ENCODE peak calls at places on chromosomes 13 and 19, in six cellular contexts. U, M, L, Y, Q and A are unnamed samples.
A peak's percentile ranks its signal among the peaks of the same experiment; 100 is the strongest.

GRCh38 chr13:23086951-23087350 is 93.8 kb upstream of the SGCG start:
- DNase-seq in M (no peak), U (no peak), L (no peak), Q (no peak), Y (no peak), A (no peak)

GRCh38 chr19:53659292-53659691 is 27.5 kb downstream of the DPRX start:
- DNase-seq in Q (no peak), Y (peak; percentile 65), L (peak; percentile 86), M (no peak), U (no peak), A (no peak)

GRCh38 chr13:75326173-75327131 is 155.5 kb downstream of the TBC1D4 start:
- DNase-seq in M (no peak), Q (no peak), L (no peak), U (no peak), Y (no peak), A (no peak)

GRCh38 chr13:110509971-110510786 is 51.3 kb downstream of the RAB20 start:
- DNase-seq in Y (no peak), Q (no peak), L (no peak), U (no peak), M (no peak), A (peak; percentile 55)

GRCh38 chr13:33017410-33017929 is 1.2 kb downstream of the KL start:
- DNase-seq in Q (peak; percentile 46), M (peak; percentile 59), L (peak; percentile 56), U (peak; percentile 53), Y (peak; percentile 18), A (peak; percentile 53)

GRCh38 chr19:9940778-9941177 is 4.5 kb upstream of the OLFM2 start:
- DNase-seq in Q (no peak), M (no peak), L (no peak), U (no peak), Y (peak; percentile 26), A (no peak)

GRCh38 chr19:14450876-14451275 is 17.8 kb downstream of the PKN1 start:
- DNase-seq in Q (no peak), M (no peak), U (no peak), Y (no peak), L (no peak), A (no peak)

GRCh38 chr19:38265213-38265861 is 964 bp downstream of the SPINT2 start:
- DNase-seq in M (peak; percentile 63), U (peak; percentile 65), Y (no peak), L (peak; percentile 62), Q (no peak), A (peak; percentile 71)

GRCh38 chr13:79307433-79307861 is 98.6 kb downstream of the RBM26 start:
- DNase-seq in Y (peak; percentile 52), L (no peak), U (no peak), Q (no peak), M (no peak), A (no peak)

GRCh38 chr13:96821381-96821780 is 172.9 kb downstream of the OXGR1 start:
- DNase-seq in M (no peak), U (no peak), Q (no peak), Y (no peak), L (no peak), A (no peak)

GRCh38 chr19:44623080-44623479 is 9.7 kb downstream of the IGSF23 start:
- DNase-seq in L (no peak), Q (no peak), M (no peak), U (no peak), Y (no peak), A (no peak)

DNA sequence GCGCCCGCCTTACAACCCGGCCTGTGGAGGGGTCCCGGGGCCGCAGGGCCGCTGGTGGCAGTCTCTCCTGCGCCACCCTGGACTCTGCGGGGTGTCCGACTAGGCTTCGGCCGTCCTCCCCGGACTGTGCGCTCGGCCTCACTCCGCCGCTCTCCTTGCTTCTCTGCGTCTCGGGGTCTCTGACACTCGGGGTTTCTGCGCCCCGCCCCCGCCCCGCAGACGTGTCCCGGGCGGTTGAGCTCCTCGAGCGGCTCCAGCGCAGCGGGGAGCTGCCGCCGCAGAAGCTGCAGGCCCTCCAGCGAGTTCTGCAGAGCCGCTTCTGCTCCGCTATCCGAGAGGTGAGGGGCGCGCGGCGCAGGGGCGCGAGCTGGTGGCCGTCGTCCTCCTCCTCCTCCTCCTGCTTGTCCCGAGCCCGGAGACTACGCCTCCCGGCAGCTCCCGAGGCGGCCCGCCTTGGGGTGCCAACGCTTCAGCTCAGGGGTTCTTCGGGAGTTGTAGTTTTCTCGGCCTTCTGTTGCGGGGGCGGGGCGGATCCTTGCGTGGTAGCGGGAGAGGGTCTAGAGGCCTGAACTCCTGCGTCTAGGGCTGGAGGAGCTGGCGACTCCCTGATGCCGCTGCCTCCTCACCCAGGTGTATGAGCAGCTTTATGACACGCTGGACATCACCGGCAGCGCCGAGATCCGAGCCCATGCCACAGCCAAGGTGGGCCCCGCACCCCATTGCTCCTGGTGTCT is 627 bp downstream of the LIN7B start:
- DNase-seq in U (peak; percentile 81), M (peak; percentile 65), Y (peak; percentile 46), Q (no peak), L (peak; percentile 65), A (peak; percentile 80)
- H3K4me1 ChIP-seq in U (peaks cover 11% of the 10 kb centered on the region), M (peaks cover 34% of the 10 kb centered on the region), Y (peaks cover 51% of the 10 kb centered on the region), Q (peaks cover 34% of the 10 kb centered on the region), L (peaks cover 18% of the 10 kb centered on the region), A (peaks cover 28% of the 10 kb centered on the region)

GRCh38 chr19:17441241-17442135 is 7.0 kb downstream of the TMEM221 start:
- DNase-seq in U (no peak), Q (no peak), L (no peak), M (no peak), Y (peak; percentile 29), A (no peak)
- TF ChIP-seq CTCF in U (peak; percentile 34), Q (peak; percentile 42), L (peak; percentile 49), M (no peak), Y (peak; percentile 68), A (no peak)

GRCh38 chr19:1754651-1755466 is 1.6 kb downstream of the ONECUT3 start:
- DNase-seq in U (no peak), L (no peak), Q (no peak), Y (no peak), M (no peak), A (no peak)

GRCh38 chr19:1751367-1752008 is 1.8 kb upstream of the ONECUT3 start:
- DNase-seq in Y (no peak), L (no peak), Q (no peak), M (no peak), U (no peak), A (no peak)

GRCh38 chr19:1753730-1754442 is 580 bp downstream of the ONECUT3 start:
- DNase-seq in Y (no peak), L (no peak), U (no peak), M (no peak), Q (no peak), A (no peak)

GRCh38 chr19:1752009-1752756 is 1.1 kb upstream of the ONECUT3 start:
- DNase-seq in U (no peak), L (no peak), Y (no peak), Q (no peak), M (no peak), A (no peak)

DNA sequence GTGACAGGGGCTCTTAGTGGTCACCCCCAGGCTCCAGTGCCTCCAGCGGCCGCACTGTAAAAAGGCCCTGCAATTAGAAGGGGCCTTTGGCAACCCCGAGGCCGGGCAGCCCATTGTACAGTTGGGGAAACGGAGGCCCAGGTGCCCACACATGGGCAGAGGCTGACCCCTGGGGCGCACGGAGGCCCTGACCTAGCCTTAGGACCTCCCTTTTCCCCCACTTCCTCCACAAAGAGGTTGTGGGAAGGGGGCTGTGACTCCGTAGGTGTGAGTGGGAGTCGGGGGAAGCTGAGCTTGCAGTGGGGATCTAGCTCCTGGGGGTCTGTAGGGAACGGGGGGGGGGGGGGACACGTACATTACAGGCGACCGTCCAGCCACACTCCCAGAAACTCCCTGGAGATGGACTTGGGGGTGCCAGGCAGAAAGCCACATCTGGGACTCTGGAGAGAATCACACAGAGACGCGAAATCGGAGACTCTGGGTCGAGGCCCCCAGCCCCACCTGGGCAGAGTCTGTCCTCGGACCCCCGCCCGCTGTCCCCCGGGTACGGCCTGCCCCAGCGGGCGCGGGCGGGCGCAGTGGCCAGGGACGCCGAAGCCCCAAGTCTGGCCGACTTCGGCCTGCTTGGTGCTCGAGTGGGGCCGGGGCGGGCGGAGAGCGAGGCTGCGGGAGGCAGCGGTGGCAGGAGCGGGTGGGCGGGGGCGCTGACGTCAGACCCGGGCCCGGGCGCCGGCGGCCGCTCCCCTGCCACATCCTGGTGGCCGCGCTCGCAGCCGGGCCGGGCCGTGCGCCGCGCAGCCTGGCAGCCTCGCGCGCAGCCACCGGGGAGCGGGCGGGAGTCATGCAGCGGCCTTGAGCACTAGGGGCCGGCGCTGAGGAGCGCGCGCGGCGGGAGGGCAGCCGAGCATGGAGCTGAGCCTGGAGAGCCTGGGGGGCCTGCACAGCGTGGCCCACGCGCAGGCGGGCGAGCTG is at the start of gene ONECUT3:
- DNase-seq in L (no peak), M (peak; percentile 28), Y (no peak), Q (no peak), U (no peak), A (no peak)
- H3K4me1 ChIP-seq in L (peaks cover 18% of the 10 kb centered on the region), M (peaks cover 26% of the 10 kb centered on the region), Y (no peaks in the 10 kb centered on the region), Q (peaks cover 8% of the 10 kb centered on the region), U (peaks cover 16% of the 10 kb centered on the region), A (peaks cover 13% of the 10 kb centered on the region)

DNA sequence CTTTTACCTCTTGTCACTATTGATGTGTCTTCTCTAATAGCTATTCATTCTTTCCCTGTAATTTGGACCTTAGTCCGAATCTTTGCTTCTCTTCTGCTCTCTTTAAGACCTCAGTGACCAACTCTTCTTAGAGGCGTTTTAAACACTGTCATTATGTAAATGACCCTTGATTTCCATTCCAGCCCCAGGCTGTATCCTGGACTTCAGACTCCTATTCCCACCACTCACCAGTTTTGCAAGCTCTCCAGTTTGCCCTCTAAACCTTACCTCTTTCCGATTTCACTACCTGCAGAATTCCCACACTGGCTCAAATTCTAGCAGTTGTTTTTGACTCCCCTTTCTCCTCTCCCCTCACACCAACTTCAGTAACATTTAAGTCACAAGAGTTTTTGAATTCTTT is 13.4 kb upstream of the HMGB1 start:
- DNase-seq in Y (no peak), U (no peak), Q (no peak), L (no peak), M (no peak), A (no peak)
- TF ChIP-seq CTCF in Y (no peak), U (no peak), Q (no peak), L (no peak), M (no peak), A (no peak)

GRCh38 chr19:39405261-39405912 is 1.3 kb upstream of the ZFP36 start:
- DNase-seq in L (no peak), U (no peak), Q (no peak), Y (no peak), M (no peak), A (no peak)
- H3K4me1 ChIP-seq in L (peaks cover 38% of the 10 kb centered on the region), U (peaks cover 48% of the 10 kb centered on the region), Q (peaks cover 41% of the 10 kb centered on the region), Y (peaks cover 57% of the 10 kb centered on the region), M (peaks cover 45% of the 10 kb centered on the region), A (peaks cover 40% of the 10 kb centered on the region)

DNA sequence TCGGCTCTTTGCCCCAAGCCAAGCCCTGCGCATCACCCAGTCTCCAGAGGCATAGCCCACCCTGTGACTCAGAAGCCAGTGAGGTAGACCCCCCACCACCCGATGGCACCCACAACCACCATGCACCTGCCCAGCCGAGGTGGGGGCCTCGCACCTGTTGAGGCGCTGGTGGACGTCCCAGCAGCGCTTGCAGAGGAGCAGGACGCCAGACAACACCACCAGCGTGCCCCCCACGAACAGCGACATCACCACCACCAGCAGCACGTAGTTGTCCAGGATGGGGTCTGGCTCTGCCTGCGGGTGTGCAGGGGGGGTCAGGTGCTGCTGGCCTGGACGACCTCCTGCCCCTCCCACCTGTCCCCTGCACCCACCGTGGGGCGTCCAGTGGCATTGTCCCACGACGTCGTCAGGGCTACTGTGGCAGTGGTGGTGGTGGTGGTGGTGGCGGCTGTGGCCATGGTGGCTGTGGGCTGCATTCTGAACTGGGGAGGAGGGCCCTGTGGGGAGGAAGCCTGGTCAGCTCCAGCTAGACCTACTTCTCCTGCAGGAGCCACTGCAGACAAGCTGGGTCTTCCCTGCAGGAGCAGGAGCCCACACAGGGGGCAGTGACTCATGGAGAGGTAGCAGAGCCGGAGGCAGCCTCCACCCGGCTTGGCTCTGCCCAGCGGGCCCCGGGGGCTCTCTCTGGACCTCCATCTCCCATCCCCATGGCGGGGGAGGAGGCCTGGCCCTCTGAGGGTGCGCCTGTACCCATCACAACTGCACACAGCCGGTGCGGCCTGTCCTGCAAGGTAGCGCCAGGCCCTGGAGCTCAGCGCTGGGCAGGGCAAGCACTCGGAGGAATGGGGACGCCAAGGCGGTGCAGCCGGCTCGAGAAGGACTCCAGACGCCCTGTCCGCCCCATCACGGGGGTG is 1.9 kb downstream of the CBARP start:
- DNase-seq in L (no peak), M (no peak), U (no peak), Y (no peak), Q (no peak), A (no peak)
- TF ChIP-seq CTCF in L (no peak), M (no peak), U (no peak), Y (no peak), Q (no peak), A (no peak)